ENCODE peak calls at places on chromosome 2, in nine cellular contexts. One of them, this sample, is unnamed.

GRCh38 chr2:6497048-6497447 is 368.7 kb downstream of the CMPK2 start:
- DNase-seq in AG04450: no peak
- DNase-seq in left ventricle myocardium inferior: no peak
- DNase-seq in ovary: no peak
- DNase-seq in CD4-positive, alpha-beta T cell: no peak
- DNase-seq in lower lobe of right lung: no peak
- DNase-seq in RWPE1: no peak
- DNase-seq in Karpas-422: no peak
- DNase-seq in body of pancreas: no peak
- DNase-seq in this sample: no peak

GRCh38 chr2:188395903-188396699 is 104.4 kb downstream of the GULP1 start:
- DNase-seq in AG04450: no peak
- DNase-seq in left ventricle myocardium inferior: no peak
- DNase-seq in ovary: no peak
- DNase-seq in CD4-positive, alpha-beta T cell: no peak
- DNase-seq in lower lobe of right lung: no peak
- DNase-seq in RWPE1: no peak
- DNase-seq in Karpas-422: no peak
- DNase-seq in body of pancreas: no peak
- DNase-seq in this sample: peak; percentile 58

GRCh38 chr2:207371877-207372276 is 157.9 kb upstream of the CREB1 start:
- DNase-seq in AG04450: no peak
- DNase-seq in left ventricle myocardium inferior: no peak
- DNase-seq in ovary: no peak
- DNase-seq in CD4-positive, alpha-beta T cell: no peak
- DNase-seq in lower lobe of right lung: no peak
- DNase-seq in RWPE1: no peak
- DNase-seq in Karpas-422: no peak
- DNase-seq in body of pancreas: no peak
- DNase-seq in this sample: no peak

GRCh38 chr2:71930073-71930681 is 217.5 kb downstream of the CYP26B1 start:
- DNase-seq in AG04450: peak; percentile 7
- DNase-seq in left ventricle myocardium inferior: no peak
- DNase-seq in ovary: no peak
- DNase-seq in CD4-positive, alpha-beta T cell: no peak
- DNase-seq in lower lobe of right lung: no peak
- DNase-seq in RWPE1: no peak
- DNase-seq in Karpas-422: no peak
- DNase-seq in body of pancreas: no peak
- DNase-seq in this sample: peak; percentile 67

GRCh38 chr2:201234167-201235139 is 25.9 kb upstream of the CASP8 start:
- DNase-seq in AG04450: no peak
- DNase-seq in left ventricle myocardium inferior: no peak
- DNase-seq in ovary: no peak
- DNase-seq in CD4-positive, alpha-beta T cell: no peak
- DNase-seq in lower lobe of right lung: no peak
- DNase-seq in RWPE1: no peak
- DNase-seq in Karpas-422: no peak
- DNase-seq in body of pancreas: no peak
- DNase-seq in this sample: no peak

GRCh38 chr2:8488001-8488738 is 193.7 kb upstream of the ID2 start:
- DNase-seq in AG04450: no peak
- DNase-seq in left ventricle myocardium inferior: no peak
- DNase-seq in ovary: no peak
- DNase-seq in CD4-positive, alpha-beta T cell: no peak
- DNase-seq in lower lobe of right lung: no peak
- DNase-seq in RWPE1: no peak
- DNase-seq in Karpas-422: no peak
- DNase-seq in body of pancreas: no peak
- DNase-seq in this sample: no peak

GRCh38 chr2:42868096-42868495 is 75.7 kb upstream of the HAAO start:
- DNase-seq in AG04450: no peak
- DNase-seq in left ventricle myocardium inferior: no peak
- DNase-seq in ovary: no peak
- DNase-seq in CD4-positive, alpha-beta T cell: no peak
- DNase-seq in lower lobe of right lung: no peak
- DNase-seq in RWPE1: no peak
- DNase-seq in Karpas-422: no peak
- DNase-seq in body of pancreas: no peak
- DNase-seq in this sample: no peak

GRCh38 chr2:67883316-67884080 is 179.3 kb downstream of the C1D start:
- DNase-seq in AG04450: no peak
- DNase-seq in left ventricle myocardium inferior: no peak
- DNase-seq in ovary: no peak
- DNase-seq in CD4-positive, alpha-beta T cell: no peak
- DNase-seq in lower lobe of right lung: no peak
- DNase-seq in RWPE1: no peak
- DNase-seq in Karpas-422: no peak
- DNase-seq in body of pancreas: no peak
- DNase-seq in this sample: no peak

GRCh38 chr2:156818944-156819343 is 382.8 kb downstream of the GPD2 start:
- DNase-seq in AG04450: no peak
- DNase-seq in left ventricle myocardium inferior: no peak
- DNase-seq in ovary: no peak
- DNase-seq in CD4-positive, alpha-beta T cell: no peak
- DNase-seq in lower lobe of right lung: no peak
- DNase-seq in RWPE1: no peak
- DNase-seq in Karpas-422: no peak
- DNase-seq in body of pancreas: no peak
- DNase-seq in this sample: no peak

GRCh38 chr2:172340394-172340793 is 87.0 kb upstream of the ITGA6 start:
- DNase-seq in AG04450: no peak
- DNase-seq in left ventricle myocardium inferior: no peak
- DNase-seq in ovary: no peak
- DNase-seq in CD4-positive, alpha-beta T cell: no peak
- DNase-seq in lower lobe of right lung: no peak
- DNase-seq in RWPE1: no peak
- DNase-seq in Karpas-422: no peak
- DNase-seq in body of pancreas: no peak
- DNase-seq in this sample: no peak

GRCh38 chr2:175008009-175008408 is 2.8 kb upstream of the CHN1 start:
- DNase-seq in AG04450: no peak
- DNase-seq in left ventricle myocardium inferior: no peak
- DNase-seq in ovary: no peak
- DNase-seq in CD4-positive, alpha-beta T cell: no peak
- DNase-seq in lower lobe of right lung: no peak
- DNase-seq in RWPE1: no peak
- DNase-seq in Karpas-422: no peak
- DNase-seq in body of pancreas: no peak
- DNase-seq in this sample: no peak

GRCh38 chr2:232512557-232512956 is 7.6 kb upstream of the PRSS56 start:
- DNase-seq in AG04450: no peak
- DNase-seq in left ventricle myocardium inferior: no peak
- DNase-seq in ovary: no peak
- DNase-seq in CD4-positive, alpha-beta T cell: no peak
- DNase-seq in lower lobe of right lung: no peak
- DNase-seq in RWPE1: no peak
- DNase-seq in Karpas-422: no peak
- DNase-seq in body of pancreas: no peak
- DNase-seq in this sample: no peak

GRCh38 chr2:19800796-19801195 is 101.0 kb downstream of the TTC32 start:
- DNase-seq in AG04450: no peak
- DNase-seq in left ventricle myocardium inferior: no peak
- DNase-seq in ovary: no peak
- DNase-seq in CD4-positive, alpha-beta T cell: no peak
- DNase-seq in lower lobe of right lung: no peak
- DNase-seq in RWPE1: no peak
- DNase-seq in Karpas-422: no peak
- DNase-seq in body of pancreas: no peak
- DNase-seq in this sample: no peak

GRCh38 chr2:1563084-1563857 is 150.0 kb downstream of the TPO start:
- DNase-seq in AG04450: no peak
- DNase-seq in left ventricle myocardium inferior: no peak
- DNase-seq in ovary: no peak
- DNase-seq in CD4-positive, alpha-beta T cell: no peak
- DNase-seq in lower lobe of right lung: no peak
- DNase-seq in RWPE1: no peak
- DNase-seq in Karpas-422: no peak
- DNase-seq in body of pancreas: no peak
- DNase-seq in this sample: peak; percentile 34

GRCh38 chr2:28765316-28765715 is 13.7 kb downstream of the PPP1CB start:
- DNase-seq in AG04450: no peak
- DNase-seq in left ventricle myocardium inferior: no peak
- DNase-seq in ovary: no peak
- DNase-seq in CD4-positive, alpha-beta T cell: no peak
- DNase-seq in lower lobe of right lung: no peak
- DNase-seq in RWPE1: no peak
- DNase-seq in Karpas-422: no peak
- DNase-seq in body of pancreas: no peak
- DNase-seq in this sample: no peak

GRCh38 chr2:223043164-223043941 is 8.6 kb upstream of the KCNE4 start:
- DNase-seq in AG04450: no peak
- DNase-seq in left ventricle myocardium inferior: no peak
- DNase-seq in ovary: no peak
- DNase-seq in CD4-positive, alpha-beta T cell: no peak
- DNase-seq in lower lobe of right lung: no peak
- DNase-seq in RWPE1: no peak
- DNase-seq in Karpas-422: no peak
- DNase-seq in body of pancreas: no peak
- DNase-seq in this sample: no peak
- H3K27ac ChIP-seq in AG04450: peak overlapping the region; percentile 21
- H3K27ac ChIP-seq in left ventricle myocardium inferior: peak overlapping the region; percentile 41
- H3K27ac ChIP-seq in ovary: no peak overlapping the region
- H3K27ac ChIP-seq in CD4-positive, alpha-beta T cell: no peak overlapping the region
- H3K27ac ChIP-seq in lower lobe of right lung: no peak overlapping the region
- H3K27ac ChIP-seq in RWPE1: no peak overlapping the region
- H3K27ac ChIP-seq in Karpas-422: no peak overlapping the region
- H3K27ac ChIP-seq in body of pancreas: no peak overlapping the region
- H3K27ac ChIP-seq in this sample: no peak overlapping the region

DNA sequence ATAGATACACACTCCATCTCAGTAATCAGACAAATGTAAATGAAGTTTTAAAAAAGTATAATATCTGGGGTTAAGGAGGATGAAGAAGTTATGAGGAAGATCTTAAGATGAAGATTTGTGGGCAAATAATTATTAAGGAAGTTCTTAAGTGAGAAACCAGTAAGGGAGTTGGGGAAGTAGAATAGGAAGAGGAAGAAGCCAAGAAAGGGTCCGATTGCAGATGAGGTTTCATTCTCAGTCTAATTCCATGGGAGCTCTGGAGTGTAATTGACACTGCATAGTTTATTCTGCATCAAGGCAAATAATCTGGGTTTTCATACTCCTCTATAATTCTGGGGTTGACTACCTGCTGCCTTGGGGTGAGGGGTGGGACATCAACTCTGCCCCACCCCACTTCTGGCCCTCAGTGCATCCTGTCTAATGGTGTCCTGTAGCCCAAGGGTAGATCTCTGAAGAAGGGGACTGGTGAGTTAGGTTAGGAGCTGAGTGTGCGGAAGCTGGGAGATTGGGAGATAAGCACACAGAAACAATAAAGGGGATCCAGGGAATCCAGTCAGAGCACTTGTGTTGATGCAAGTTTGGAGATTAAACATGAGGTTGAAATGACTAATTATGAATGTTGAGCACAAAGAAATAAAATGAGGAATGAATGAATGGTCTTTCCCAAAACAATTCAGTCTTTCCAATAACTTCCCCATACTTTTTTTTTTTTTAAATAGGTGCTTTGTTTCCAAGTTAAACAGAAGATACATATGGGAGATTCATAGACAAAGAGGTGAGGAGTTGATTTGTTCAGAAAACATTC is 31.9 kb upstream of the NABP1 start:
- DNase-seq in AG04450: no peak
- DNase-seq in left ventricle myocardium inferior: no peak
- DNase-seq in ovary: no peak
- DNase-seq in CD4-positive, alpha-beta T cell: no peak
- DNase-seq in lower lobe of right lung: no peak
- DNase-seq in RWPE1: peak; percentile 60
- DNase-seq in Karpas-422: no peak
- DNase-seq in body of pancreas: no peak
- DNase-seq in this sample: no peak
- H3K27ac ChIP-seq in AG04450: no peak overlapping the region
- H3K27ac ChIP-seq in left ventricle myocardium inferior: no peak overlapping the region
- H3K27ac ChIP-seq in ovary: no peak overlapping the region
- H3K27ac ChIP-seq in CD4-positive, alpha-beta T cell: no peak overlapping the region
- H3K27ac ChIP-seq in lower lobe of right lung: peak overlapping the region; percentile 46
- H3K27ac ChIP-seq in RWPE1: peak overlapping the region; percentile 84
- H3K27ac ChIP-seq in Karpas-422: no peak overlapping the region
- H3K27ac ChIP-seq in body of pancreas: no peak overlapping the region
- H3K27ac ChIP-seq in this sample: peak overlapping the region; percentile 37

GRCh38 chr2:144516981-144517824 is 2.7 kb downstream of the ZEB2 start:
- DNase-seq in AG04450: peak; percentile 87
- DNase-seq in left ventricle myocardium inferior: peak; percentile 65
- DNase-seq in ovary: peak; percentile 81
- DNase-seq in CD4-positive, alpha-beta T cell: no peak
- DNase-seq in lower lobe of right lung: peak; percentile 69
- DNase-seq in RWPE1: peak; percentile 70
- DNase-seq in Karpas-422: peak; percentile 85
- DNase-seq in body of pancreas: peak; percentile 17
- DNase-seq in this sample: peak; percentile 91
- H3K27ac ChIP-seq in AG04450: peak overlapping the region; percentile 98
- H3K27ac ChIP-seq in left ventricle myocardium inferior: peak overlapping the region; percentile 98
- H3K27ac ChIP-seq in ovary: peak overlapping the region; percentile 99
- H3K27ac ChIP-seq in CD4-positive, alpha-beta T cell: no peak overlapping the region
- H3K27ac ChIP-seq in lower lobe of right lung: peak overlapping the region; percentile 98
- H3K27ac ChIP-seq in RWPE1: peak overlapping the region; percentile 76
- H3K27ac ChIP-seq in Karpas-422: peak overlapping the region; percentile 56
- H3K27ac ChIP-seq in body of pancreas: peak overlapping the region; percentile 71
- H3K27ac ChIP-seq in this sample: peak overlapping the region; percentile 99

GRCh38 chr2:231223001-231223375 is 24.6 kb downstream of the ARMC9 start:
- DNase-seq in AG04450: no peak
- DNase-seq in left ventricle myocardium inferior: no peak
- DNase-seq in ovary: no peak
- DNase-seq in CD4-positive, alpha-beta T cell: no peak
- DNase-seq in lower lobe of right lung: no peak
- DNase-seq in RWPE1: no peak
- DNase-seq in Karpas-422: no peak
- DNase-seq in body of pancreas: no peak
- DNase-seq in this sample: no peak

GRCh38 chr2:231228223-231228622 is 29.8 kb downstream of the ARMC9 start:
- DNase-seq in AG04450: no peak
- DNase-seq in left ventricle myocardium inferior: no peak
- DNase-seq in ovary: no peak
- DNase-seq in CD4-positive, alpha-beta T cell: no peak
- DNase-seq in lower lobe of right lung: no peak
- DNase-seq in RWPE1: no peak
- DNase-seq in Karpas-422: peak; percentile 76
- DNase-seq in body of pancreas: no peak
- DNase-seq in this sample: no peak

GRCh38 chr2:231223458-231223970 is 25.1 kb downstream of the ARMC9 start:
- DNase-seq in AG04450: peak; percentile 38
- DNase-seq in left ventricle myocardium inferior: no peak
- DNase-seq in ovary: no peak
- DNase-seq in CD4-positive, alpha-beta T cell: no peak
- DNase-seq in lower lobe of right lung: no peak
- DNase-seq in RWPE1: no peak
- DNase-seq in Karpas-422: no peak
- DNase-seq in body of pancreas: no peak
- DNase-seq in this sample: no peak

GRCh38 chr2:231227309-231228162 is 29.1 kb downstream of the ARMC9 start:
- DNase-seq in AG04450: peak; percentile 33
- DNase-seq in left ventricle myocardium inferior: no peak
- DNase-seq in ovary: peak; percentile 77
- DNase-seq in CD4-positive, alpha-beta T cell: peak; percentile 6
- DNase-seq in lower lobe of right lung: no peak
- DNase-seq in RWPE1: peak; percentile 90
- DNase-seq in Karpas-422: peak; percentile 90
- DNase-seq in body of pancreas: peak; percentile 64
- DNase-seq in this sample: no peak

DNA sequence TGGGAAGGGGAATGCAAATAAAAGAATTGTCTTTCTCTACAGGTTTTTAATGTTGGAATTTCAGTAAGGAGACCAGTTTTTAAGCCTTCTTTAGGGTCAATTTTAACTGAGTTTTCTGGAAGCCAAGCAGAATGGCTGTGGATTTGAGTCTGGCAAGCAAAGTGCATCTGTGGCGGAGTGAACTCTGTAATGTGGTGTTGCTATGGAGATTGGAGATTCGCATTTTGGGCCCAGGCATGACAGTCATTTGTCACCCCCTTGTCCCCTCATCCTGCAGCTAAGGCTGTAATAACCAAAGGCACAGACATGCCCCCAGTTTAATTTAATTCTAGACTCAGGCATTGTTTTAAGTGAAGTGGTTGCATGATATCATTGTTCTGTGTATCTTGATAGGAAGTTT is 30.5 kb downstream of the ARMC9 start:
- DNase-seq in AG04450: no peak
- DNase-seq in left ventricle myocardium inferior: no peak
- DNase-seq in ovary: no peak
- DNase-seq in CD4-positive, alpha-beta T cell: no peak
- DNase-seq in lower lobe of right lung: no peak
- DNase-seq in RWPE1: no peak
- DNase-seq in Karpas-422: peak; percentile 69
- DNase-seq in body of pancreas: no peak
- DNase-seq in this sample: no peak
- H3K27ac ChIP-seq in AG04450: no peak overlapping the region
- H3K27ac ChIP-seq in left ventricle myocardium inferior: no peak overlapping the region
- H3K27ac ChIP-seq in ovary: no peak overlapping the region
- H3K27ac ChIP-seq in CD4-positive, alpha-beta T cell: no peak overlapping the region
- H3K27ac ChIP-seq in lower lobe of right lung: no peak overlapping the region
- H3K27ac ChIP-seq in RWPE1: no peak overlapping the region
- H3K27ac ChIP-seq in Karpas-422: peak overlapping the region; percentile 82
- H3K27ac ChIP-seq in body of pancreas: no peak overlapping the region
- H3K27ac ChIP-seq in this sample: no peak overlapping the region